ENCODE peak calls at places on chromosomes 7 and 10, in five cellular contexts. C is mesenchymal stem cell, Q is H1, P is trophoblast cell, B is H9. T is an unnamed sample.

GRCh38 chr7:56083150-56083785 is 9.5 kb downstream of the PHKG1 start:
- DNase-seq in C (no peak), Q (no peak), P (no peak), B (no peak), T (no peak)

GRCh38 chr10:113357688-113358306 is 195.1 kb upstream of the HABP2 start:
- DNase-seq in C (no peak), Q (no peak), P (no peak), B (no peak), T (peak)

GRCh38 chr7:136640977-136641376 is 227.5 kb upstream of the CHRM2 start:
- DNase-seq in C (no peak), Q (no peak), P (no peak), B (no peak), T (no peak)

GRCh38 chr10:99353182-99353581 is 24.0 kb downstream of the CNNM1 start:
- DNase-seq in C (no peak), Q (no peak), P (no peak), B (no peak), T (no peak)

GRCh38 chr7:114082567-114082933 is 163.7 kb upstream of the PPP1R3A start:
- DNase-seq in C (no peak), Q (no peak), P (no peak), B (no peak), T (no peak)

GRCh38 chr10:14605231-14605925 is 169.3 kb downstream of the FAM107B start:
- DNase-seq in C (peak), Q (no peak), P (peak), B (peak), T (no peak)

GRCh38 chr7:13989944-13990295 is 454 bp upstream of the ETV1 start:
- DNase-seq in C (no peak), Q (no peak), P (peak), B (no peak), T (no peak)

GRCh38 chr7:28258240-28258639 is 77.6 kb upstream of the JAZF1 start:
- DNase-seq in C (no peak), Q (no peak), P (no peak), B (no peak), T (no peak)

GRCh38 chr7:42238709-42239395 is 1.8 kb upstream of the GLI3 start:
- DNase-seq in C (peak), Q (no peak), P (peak), B (peak), T (no peak)

GRCh38 chr7:131895541-131896173 is 339.2 kb upstream of the PODXL start:
- DNase-seq in C (peak), Q (no peak), P (no peak), B (peak), T (no peak)

GRCh38 chr7:133853706-133854276 is 273.3 kb upstream of the LRGUK start:
- DNase-seq in C (peak), Q (peak), P (peak), B (peak), T (peak)

GRCh38 chr10:47206449-47207279 is 93.3 kb upstream of the GDF10 start:
- DNase-seq in C (no peak), Q (no peak), P (no peak), B (no peak), T (no peak)

GRCh38 chr7:51366930-51367613 is 50.5 kb upstream of the COBL start:
- DNase-seq in C (peak), Q (peak), P (peak), B (peak), T (peak)

GRCh38 chr10:1361411-1362105 is 305.4 kb downstream of the WDR37 start:
- DNase-seq in C (no peak), Q (no peak), P (no peak), B (no peak), T (no peak)
- H2BK12ac ChIP-seq in C (no peak), Q (peak), P (no peak), B (no peak), T (no peak)

GRCh38 chr7:69911337-69911736 is 313.1 kb downstream of the AUTS2 start:
- DNase-seq in C (no peak), Q (no peak), P (no peak), B (no peak), T (no peak)
- H2BK12ac ChIP-seq in C (no peak), Q (no peak), P (no peak), B (no peak), T (no peak)

GRCh38 chr7:127889677-127890076 is 141.6 kb downstream of the LRRC4 start:
- DNase-seq in C (no peak), Q (no peak), P (no peak), B (no peak), T (no peak)
- H2BK12ac ChIP-seq in C (no peak), Q (no peak), P (no peak), B (no peak), T (no peak)

GRCh38 chr10:44418637-44419036 is 33.7 kb upstream of the CXCL12 start:
- DNase-seq in C (no peak), Q (no peak), P (no peak), B (no peak), T (no peak)
- H2BK12ac ChIP-seq in C (no peak), Q (no peak), P (no peak), B (no peak), T (no peak)

T was measured in neuronal stem cell.